ENCODE peak calls at places on chromosome 3, in ten cellular contexts. V, T, L, Z, O, K, Q, E, R and G are unnamed samples.

GRCh38 chr3:159947220-159947619 is 41.4 kb upstream of the IL12A start:
- DNase-seq in Z (no peak), R (no peak), L (peak; percentile 96), E (no peak), T (no peak), V (no peak), K (no peak), O (no peak), Q (no peak), G (no peak)

GRCh38 chr3:13479332-13479581 is 849 bp upstream of the HDAC11 start:
- DNase-seq in T (peak; percentile 62), R (no peak), Q (peak; percentile 34), L (no peak), Z (no peak), E (no peak), K (no peak), O (no peak), V (no peak), G (peak; percentile 70)

GRCh38 chr3:73950781-73951180 is 326.0 kb upstream of the PDZRN3 start:
- DNase-seq in Q (no peak), E (no peak), O (no peak), L (no peak), Z (no peak), R (no peak), T (no peak), K (no peak), V (no peak), G (no peak)

GRCh38 chr3:134677196-134677986 is 26.6 kb upstream of the KY start:
- DNase-seq in Q (no peak), K (no peak), R (no peak), E (no peak), T (peak; percentile 28), O (peak; percentile 20), L (no peak), Z (no peak), V (no peak), G (peak; percentile 46)

GRCh38 chr3:27544372-27544865 is 60.2 kb upstream of the SLC4A7 start:
- DNase-seq in V (no peak), R (no peak), Z (no peak), T (no peak), Q (peak; percentile 30), L (peak; percentile 93), O (no peak), K (no peak), E (no peak), G (no peak)

GRCh38 chr3:119856695-119857094 is 74.8 kb downstream of the NR1I2 start:
- DNase-seq in R (no peak), K (no peak), T (no peak), O (no peak), Z (no peak), E (no peak), Q (no peak), V (no peak), L (no peak), G (no peak)

GRCh38 chr3:182300266-182300665 is 493.0 kb upstream of the ATP11B start:
- DNase-seq in Z (no peak), Q (no peak), V (no peak), K (no peak), R (no peak), O (no peak), L (no peak), T (no peak), E (no peak), G (no peak)

GRCh38 chr3:65904016-65904415 is 134.7 kb downstream of the MAGI1 start:
- DNase-seq in L (no peak), V (no peak), T (no peak), Q (no peak), Z (no peak), O (no peak), R (no peak), K (no peak), E (no peak), G (no peak)

GRCh38 chr3:133851266-133851906 is 44.3 kb downstream of the RAB6B start:
- DNase-seq in K (no peak), T (peak; percentile 46), O (no peak), L (no peak), Z (no peak), R (no peak), E (no peak), Q (no peak), V (no peak), G (no peak)

GRCh38 chr3:127393131-127393820 is 105.4 kb upstream of the PRR20G start:
- DNase-seq in O (no peak), L (no peak), Z (no peak), R (no peak), E (no peak), K (no peak), V (no peak), T (no peak), Q (no peak), G (peak; percentile 11)

GRCh38 chr3:184786271-184787010 is 25.5 kb upstream of the VPS8 start:
- DNase-seq in R (no peak), L (peak; percentile 85), Z (no peak), T (peak; percentile 41), O (no peak), Q (no peak), V (peak; percentile 67), E (peak; percentile 61), K (no peak), G (peak; percentile 63)

GRCh38 chr3:16824085-16824696 is 60.6 kb upstream of the PLCL2 start:
- DNase-seq in O (no peak), K (no peak), T (no peak), L (no peak), R (peak; percentile 53), Q (no peak), E (no peak), Z (peak; percentile 60), V (no peak), G (no peak)

GRCh38 chr3:14511971-14512943 is 27.9 kb downstream of the GRIP2 start:
- DNase-seq in L (no peak), Q (no peak), T (no peak), R (no peak), Z (no peak), O (no peak), K (no peak), V (no peak), E (no peak), G (no peak)

GRCh38 chr3:71831599-71831998 is 46.7 kb upstream of the PROK2 start:
- DNase-seq in T (no peak), O (no peak), L (no peak), V (no peak), Q (no peak), R (no peak), Z (no peak), E (no peak), K (no peak), G (no peak)

GRCh38 chr3:60149501-60149900 is 1099.7 kb upstream of the CFAP20DC start:
- DNase-seq in Z (no peak), E (no peak), K (no peak), T (no peak), L (no peak), V (no peak), O (no peak), Q (no peak), R (no peak), G (no peak)